ENCODE peak calls at places on chromosomes 5 and 9, in five cellular contexts. One of them, this sample, is unnamed.

GRCh38 chr5:134534726-134535110 is 9.2 kb downstream of the JADE2 start:
- DNase-seq in fibroblast of villous mesenchyme: no peak
- DNase-seq in choroid plexus epithelial cell: no peak
- DNase-seq in astrocyte of the spinal cord: no peak
- DNase-seq in transverse colon: no peak
- DNase-seq in this sample: no peak

GRCh38 chr5:136249678-136250266 is 56.8 kb upstream of the SMIM32 start:
- DNase-seq in fibroblast of villous mesenchyme: peak
- DNase-seq in choroid plexus epithelial cell: peak
- DNase-seq in astrocyte of the spinal cord: peak
- DNase-seq in transverse colon: peak
- DNase-seq in this sample: peak

GRCh38 chr5:15260347-15261278 is 239.4 kb upstream of the FBXL7 start:
- DNase-seq in fibroblast of villous mesenchyme: peak
- DNase-seq in choroid plexus epithelial cell: peak
- DNase-seq in astrocyte of the spinal cord: no peak
- DNase-seq in transverse colon: no peak
- DNase-seq in this sample: peak

GRCh38 chr5:110343616-110344015 is 382.9 kb downstream of the TMEM232 start:
- DNase-seq in fibroblast of villous mesenchyme: no peak
- DNase-seq in choroid plexus epithelial cell: peak
- DNase-seq in astrocyte of the spinal cord: no peak
- DNase-seq in transverse colon: no peak
- DNase-seq in this sample: no peak

GRCh38 chr9:93156475-93157008 is 22.5 kb upstream of the NINJ1 start:
- DNase-seq in fibroblast of villous mesenchyme: no peak
- DNase-seq in choroid plexus epithelial cell: no peak
- DNase-seq in astrocyte of the spinal cord: no peak
- DNase-seq in transverse colon: no peak
- DNase-seq in this sample: no peak

GRCh38 chr9:34492051-34492450 is 30.7 kb downstream of the ENHO start:
- DNase-seq in fibroblast of villous mesenchyme: no peak
- DNase-seq in choroid plexus epithelial cell: no peak
- DNase-seq in astrocyte of the spinal cord: no peak
- DNase-seq in transverse colon: no peak
- DNase-seq in this sample: no peak

GRCh38 chr9:94108584-94108983 is 24.3 kb downstream of the PTPDC1 start:
- DNase-seq in fibroblast of villous mesenchyme: peak
- DNase-seq in choroid plexus epithelial cell: no peak
- DNase-seq in astrocyte of the spinal cord: peak
- DNase-seq in transverse colon: no peak
- DNase-seq in this sample: peak

GRCh38 chr5:102747386-102748166 is 7.5 kb upstream of the PAM start:
- DNase-seq in fibroblast of villous mesenchyme: no peak
- DNase-seq in choroid plexus epithelial cell: no peak
- DNase-seq in astrocyte of the spinal cord: no peak
- DNase-seq in transverse colon: no peak
- DNase-seq in this sample: no peak

GRCh38 chr5:153276151-153276550 is 214.3 kb upstream of the GRIA1 start:
- DNase-seq in fibroblast of villous mesenchyme: peak
- DNase-seq in choroid plexus epithelial cell: peak
- DNase-seq in astrocyte of the spinal cord: peak
- DNase-seq in transverse colon: no peak
- DNase-seq in this sample: peak

GRCh38 chr5:64923151-64923685 is 154.5 kb downstream of the CWC27 start:
- DNase-seq in fibroblast of villous mesenchyme: peak
- DNase-seq in choroid plexus epithelial cell: peak
- DNase-seq in astrocyte of the spinal cord: peak
- DNase-seq in transverse colon: no peak
- DNase-seq in this sample: peak

GRCh38 chr9:136674786-136675349 is 12.2 kb downstream of the EGFL7 start:
- DNase-seq in fibroblast of villous mesenchyme: no peak
- DNase-seq in choroid plexus epithelial cell: no peak
- DNase-seq in astrocyte of the spinal cord: no peak
- DNase-seq in transverse colon: peak
- DNase-seq in this sample: no peak

GRCh38 chr9:123322771-123323481 is 33.1 kb upstream of the CRB2 start:
- DNase-seq in fibroblast of villous mesenchyme: no peak
- DNase-seq in choroid plexus epithelial cell: no peak
- DNase-seq in astrocyte of the spinal cord: no peak
- DNase-seq in transverse colon: peak
- DNase-seq in this sample: no peak

GRCh38 chr9:137984520-137985257 is 107.1 kb downstream of the CACNA1B start:
- DNase-seq in fibroblast of villous mesenchyme: no peak
- DNase-seq in choroid plexus epithelial cell: no peak
- DNase-seq in astrocyte of the spinal cord: no peak
- DNase-seq in transverse colon: no peak
- DNase-seq in this sample: no peak

GRCh38 chr5:138884554-138884953 is 9.4 kb upstream of the LRRTM2 start:
- DNase-seq in fibroblast of villous mesenchyme: no peak
- DNase-seq in choroid plexus epithelial cell: no peak
- DNase-seq in astrocyte of the spinal cord: no peak
- DNase-seq in transverse colon: no peak
- DNase-seq in this sample: no peak

GRCh38 chr5:105581988-105582690 is 2019.5 kb upstream of the NUDT12 start:
- DNase-seq in fibroblast of villous mesenchyme: no peak
- DNase-seq in choroid plexus epithelial cell: no peak
- DNase-seq in astrocyte of the spinal cord: no peak
- DNase-seq in transverse colon: no peak
- DNase-seq in this sample: no peak

GRCh38 chr9:3760031-3760430 is 234.2 kb upstream of the RFX3 start:
- DNase-seq in fibroblast of villous mesenchyme: peak
- DNase-seq in choroid plexus epithelial cell: peak
- DNase-seq in astrocyte of the spinal cord: no peak
- DNase-seq in transverse colon: no peak
- DNase-seq in this sample: no peak

GRCh38 chr9:5971740-5972139 is 43.7 kb downstream of the RANBP6 start:
- DNase-seq in fibroblast of villous mesenchyme: no peak
- DNase-seq in choroid plexus epithelial cell: peak
- DNase-seq in astrocyte of the spinal cord: peak
- DNase-seq in transverse colon: no peak
- DNase-seq in this sample: peak

GRCh38 chr5:115429345-115429940 is 115.1 kb downstream of the FEM1C start:
- DNase-seq in fibroblast of villous mesenchyme: no peak
- DNase-seq in choroid plexus epithelial cell: no peak
- DNase-seq in astrocyte of the spinal cord: no peak
- DNase-seq in transverse colon: no peak
- DNase-seq in this sample: no peak

GRCh38 chr5:135010502-135011354 is 23.3 kb downstream of the PITX1 start:
- DNase-seq in fibroblast of villous mesenchyme: peak
- DNase-seq in choroid plexus epithelial cell: no peak
- DNase-seq in astrocyte of the spinal cord: no peak
- DNase-seq in transverse colon: no peak
- DNase-seq in this sample: no peak

GRCh38 chr5:64209353-64209752 is 43.7 kb downstream of the RNF180 start:
- DNase-seq in fibroblast of villous mesenchyme: no peak
- DNase-seq in choroid plexus epithelial cell: no peak
- DNase-seq in astrocyte of the spinal cord: no peak
- DNase-seq in transverse colon: no peak
- DNase-seq in this sample: no peak

GRCh38 chr9:82436480-82436879 is 447.9 kb downstream of the SPATA31D1 start:
- DNase-seq in fibroblast of villous mesenchyme: no peak
- DNase-seq in choroid plexus epithelial cell: no peak
- DNase-seq in astrocyte of the spinal cord: no peak
- DNase-seq in transverse colon: no peak
- DNase-seq in this sample: peak

GRCh38 chr5:133401731-133402347 is 210.5 kb downstream of the FSTL4 start:
- DNase-seq in fibroblast of villous mesenchyme: no peak
- DNase-seq in choroid plexus epithelial cell: no peak
- DNase-seq in astrocyte of the spinal cord: no peak
- DNase-seq in transverse colon: no peak
- DNase-seq in this sample: no peak

GRCh38 chr9:99680191-99680590 is 141.5 kb upstream of the NR4A3 start:
- DNase-seq in fibroblast of villous mesenchyme: peak
- DNase-seq in choroid plexus epithelial cell: peak
- DNase-seq in astrocyte of the spinal cord: peak
- DNase-seq in transverse colon: no peak
- DNase-seq in this sample: peak

GRCh38 chr5:92890841-92891244 is 690.2 kb downstream of the NR2F1-AS1 start:
- DNase-seq in fibroblast of villous mesenchyme: peak
- DNase-seq in choroid plexus epithelial cell: peak
- DNase-seq in astrocyte of the spinal cord: no peak
- DNase-seq in transverse colon: no peak
- DNase-seq in this sample: no peak

GRCh38 chr5:150026682-150027172 is 26.2 kb downstream of the HMGXB3 start:
- DNase-seq in fibroblast of villous mesenchyme: no peak
- DNase-seq in choroid plexus epithelial cell: no peak
- DNase-seq in astrocyte of the spinal cord: no peak
- DNase-seq in transverse colon: no peak
- DNase-seq in this sample: no peak

GRCh38 chr5:83654427-83654994 is 66.1 kb downstream of the HAPLN1 start:
- DNase-seq in fibroblast of villous mesenchyme: no peak
- DNase-seq in choroid plexus epithelial cell: peak
- DNase-seq in astrocyte of the spinal cord: peak
- DNase-seq in transverse colon: no peak
- DNase-seq in this sample: no peak

GRCh38 chr5:86565197-86565789 is 52.4 kb upstream of the COX7C start:
- DNase-seq in fibroblast of villous mesenchyme: no peak
- DNase-seq in choroid plexus epithelial cell: no peak
- DNase-seq in astrocyte of the spinal cord: no peak
- DNase-seq in transverse colon: no peak
- DNase-seq in this sample: no peak

GRCh38 chr9:132609829-132610228 is 27.4 kb downstream of the BARHL1 start:
- DNase-seq in fibroblast of villous mesenchyme: peak
- DNase-seq in choroid plexus epithelial cell: peak
- DNase-seq in astrocyte of the spinal cord: peak
- DNase-seq in transverse colon: no peak
- DNase-seq in this sample: peak

GRCh38 chr5:176548967-176549444 is at the start of gene CDHR2:
- DNase-seq in fibroblast of villous mesenchyme: no peak
- DNase-seq in choroid plexus epithelial cell: no peak
- DNase-seq in astrocyte of the spinal cord: no peak
- DNase-seq in transverse colon: peak
- DNase-seq in this sample: no peak

GRCh38 chr5:14298126-14298847 is 155.1 kb downstream of the TRIO start:
- DNase-seq in fibroblast of villous mesenchyme: peak
- DNase-seq in choroid plexus epithelial cell: peak
- DNase-seq in astrocyte of the spinal cord: no peak
- DNase-seq in transverse colon: no peak
- DNase-seq in this sample: peak

GRCh38 chr5:108345541-108346171 is 36.2 kb downstream of the FBXL17 start:
- DNase-seq in fibroblast of villous mesenchyme: peak
- DNase-seq in choroid plexus epithelial cell: peak
- DNase-seq in astrocyte of the spinal cord: peak
- DNase-seq in transverse colon: no peak
- DNase-seq in this sample: peak

GRCh38 chr5:58958701-58959100 is 375.8 kb downstream of the RAB3C start:
- DNase-seq in fibroblast of villous mesenchyme: no peak
- DNase-seq in choroid plexus epithelial cell: no peak
- DNase-seq in astrocyte of the spinal cord: no peak
- DNase-seq in transverse colon: no peak
- DNase-seq in this sample: no peak

GRCh38 chr5:98770911-98771322 is 2.5 kb upstream of the RGMB start:
- DNase-seq in fibroblast of villous mesenchyme: no peak
- DNase-seq in choroid plexus epithelial cell: peak
- DNase-seq in astrocyte of the spinal cord: peak
- DNase-seq in transverse colon: no peak
- DNase-seq in this sample: no peak

GRCh38 chr5:77973253-77973609 is 197.1 kb upstream of the TBCA start:
- DNase-seq in fibroblast of villous mesenchyme: no peak
- DNase-seq in choroid plexus epithelial cell: no peak
- DNase-seq in astrocyte of the spinal cord: no peak
- DNase-seq in transverse colon: no peak
- DNase-seq in this sample: no peak
- TF ChIP-seq CTCF in fibroblast of villous mesenchyme: no peak
- TF ChIP-seq CTCF in choroid plexus epithelial cell: no peak
- TF ChIP-seq CTCF in astrocyte of the spinal cord: peak
- TF ChIP-seq CTCF in transverse colon: no peak
- TF ChIP-seq CTCF in this sample: no peak

DNA sequence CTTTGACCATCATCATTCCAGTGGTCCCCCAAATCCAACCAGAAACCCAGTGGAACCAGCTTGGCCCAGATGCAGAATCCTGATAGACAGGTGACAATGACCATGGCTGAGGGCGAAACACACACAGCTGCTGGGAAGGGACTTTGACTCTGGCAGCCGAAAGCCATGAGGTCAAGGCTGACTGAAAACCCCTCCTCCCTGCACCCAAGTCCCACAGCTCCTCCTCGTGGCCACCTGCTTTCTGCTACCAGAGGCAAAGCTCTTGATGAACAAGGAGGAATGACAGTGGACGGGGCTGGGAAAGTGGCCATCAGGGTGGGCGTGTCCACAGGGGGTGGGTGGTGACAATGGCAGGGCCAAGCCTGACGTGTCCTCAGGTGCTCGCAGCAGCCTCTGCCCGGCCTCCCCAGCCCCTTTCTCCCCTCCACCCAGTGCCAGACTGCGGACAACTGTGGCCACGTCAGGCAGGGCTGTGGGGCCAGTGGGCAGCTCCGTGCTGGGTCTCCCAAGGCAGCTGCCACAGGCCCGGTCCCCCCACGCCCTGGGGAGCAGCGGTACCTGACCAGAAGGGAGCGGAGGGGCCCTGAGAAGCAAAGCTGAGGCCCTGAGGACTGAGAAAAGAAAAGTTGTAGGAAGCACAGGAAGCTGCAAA is 30.8 kb upstream of the SARDH start:
- DNase-seq in fibroblast of villous mesenchyme: no peak
- DNase-seq in choroid plexus epithelial cell: peak
- DNase-seq in astrocyte of the spinal cord: no peak
- DNase-seq in transverse colon: no peak
- DNase-seq in this sample: no peak
- TF ChIP-seq CTCF in fibroblast of villous mesenchyme: no peak
- TF ChIP-seq CTCF in choroid plexus epithelial cell: peak
- TF ChIP-seq CTCF in astrocyte of the spinal cord: no peak
- TF ChIP-seq CTCF in transverse colon: no peak
- TF ChIP-seq CTCF in this sample: no peak

DNA sequence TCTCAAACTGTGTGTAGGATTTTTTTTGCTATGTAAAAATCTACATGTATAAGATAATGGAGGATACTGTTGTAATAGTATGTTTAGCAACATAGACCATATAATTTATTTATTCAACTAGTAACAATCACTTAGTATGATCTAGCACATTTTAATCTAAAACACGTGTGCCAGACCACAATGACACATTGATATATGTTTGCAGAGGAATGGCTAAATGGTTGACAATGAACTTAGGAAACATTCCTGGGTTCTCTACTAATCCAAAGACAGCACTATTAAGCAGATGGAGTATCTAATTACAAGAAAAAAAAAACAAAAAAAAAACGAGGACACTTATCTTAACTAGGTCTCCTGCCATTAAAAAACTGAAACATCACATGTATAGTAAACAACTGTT is 261.7 kb upstream of the PAPPA start:
- DNase-seq in fibroblast of villous mesenchyme: peak
- DNase-seq in choroid plexus epithelial cell: peak
- DNase-seq in astrocyte of the spinal cord: peak
- DNase-seq in transverse colon: no peak
- DNase-seq in this sample: peak
- TF ChIP-seq CTCF in fibroblast of villous mesenchyme: no peak
- TF ChIP-seq CTCF in choroid plexus epithelial cell: no peak
- TF ChIP-seq CTCF in astrocyte of the spinal cord: no peak
- TF ChIP-seq CTCF in transverse colon: no peak
- TF ChIP-seq CTCF in this sample: no peak

GRCh38 chr5:18764161-18764560 is 1129.9 kb downstream of the TAF11L14 start:
- DNase-seq in fibroblast of villous mesenchyme: no peak
- DNase-seq in choroid plexus epithelial cell: no peak
- DNase-seq in astrocyte of the spinal cord: no peak
- DNase-seq in transverse colon: no peak
- DNase-seq in this sample: no peak
- TF ChIP-seq CTCF in fibroblast of villous mesenchyme: no peak
- TF ChIP-seq CTCF in choroid plexus epithelial cell: no peak
- TF ChIP-seq CTCF in astrocyte of the spinal cord: no peak
- TF ChIP-seq CTCF in transverse colon: no peak
- TF ChIP-seq CTCF in this sample: no peak

This sample was measured in fibroblast of mammary gland.